ENCODE peak calls at places on chromosomes 16 and 17, in ten cellular contexts. One of them, this sample, is unnamed. For H3K9me3, the result is how much of the 10 kb centered on the place peaks cover.

GRCh38 chr17:80789356-80789902 is 202.2 kb upstream of the CHMP6 start:
- DNase-seq in fibroblast of lung: peak
- DNase-seq in left ventricle myocardium inferior: no peak
- DNase-seq in CD8-positive, alpha-beta T cell: no peak
- DNase-seq in tibial artery: peak
- DNase-seq in Peyer's patch: no peak
- DNase-seq in PC-3: peak
- DNase-seq in stomach: no peak
- DNase-seq in testis: peak
- DNase-seq in body of pancreas: peak
- DNase-seq in this sample: no peak

GRCh38 chr17:8384801-8385335 is 1.9 kb upstream of the RPL26 start:
- DNase-seq in fibroblast of lung: peak
- DNase-seq in left ventricle myocardium inferior: no peak
- DNase-seq in CD8-positive, alpha-beta T cell: no peak
- DNase-seq in tibial artery: peak
- DNase-seq in Peyer's patch: no peak
- DNase-seq in PC-3: peak
- DNase-seq in stomach: no peak
- DNase-seq in testis: no peak
- DNase-seq in body of pancreas: no peak
- DNase-seq in this sample: no peak

GRCh38 chr17:44152875-44153274 is 11.1 kb downstream of the HROB start:
- DNase-seq in fibroblast of lung: no peak
- DNase-seq in left ventricle myocardium inferior: no peak
- DNase-seq in CD8-positive, alpha-beta T cell: no peak
- DNase-seq in tibial artery: no peak
- DNase-seq in Peyer's patch: no peak
- DNase-seq in PC-3: no peak
- DNase-seq in stomach: no peak
- DNase-seq in testis: no peak
- DNase-seq in body of pancreas: no peak
- DNase-seq in this sample: no peak

GRCh38 chr17:77473615-77474226 is 333.0 kb downstream of the SEC14L1 start:
- DNase-seq in fibroblast of lung: no peak
- DNase-seq in left ventricle myocardium inferior: no peak
- DNase-seq in CD8-positive, alpha-beta T cell: no peak
- DNase-seq in tibial artery: no peak
- DNase-seq in Peyer's patch: no peak
- DNase-seq in PC-3: peak
- DNase-seq in stomach: no peak
- DNase-seq in testis: no peak
- DNase-seq in body of pancreas: no peak
- DNase-seq in this sample: no peak

GRCh38 chr17:10463402-10463801 is 6.0 kb downstream of the MYH4 start:
- DNase-seq in fibroblast of lung: no peak
- DNase-seq in left ventricle myocardium inferior: no peak
- DNase-seq in CD8-positive, alpha-beta T cell: no peak
- DNase-seq in tibial artery: no peak
- DNase-seq in Peyer's patch: no peak
- DNase-seq in PC-3: no peak
- DNase-seq in stomach: no peak
- DNase-seq in testis: no peak
- DNase-seq in body of pancreas: no peak
- DNase-seq in this sample: no peak

GRCh38 chr16:85978291-85978775 is 79.4 kb downstream of the IRF8 start:
- DNase-seq in fibroblast of lung: peak
- DNase-seq in left ventricle myocardium inferior: no peak
- DNase-seq in CD8-positive, alpha-beta T cell: no peak
- DNase-seq in tibial artery: no peak
- DNase-seq in Peyer's patch: no peak
- DNase-seq in PC-3: no peak
- DNase-seq in stomach: no peak
- DNase-seq in testis: no peak
- DNase-seq in body of pancreas: no peak
- DNase-seq in this sample: no peak

GRCh38 chr16:67541391-67542263 is 13.0 kb downstream of the RIPOR1 start:
- DNase-seq in fibroblast of lung: peak
- DNase-seq in left ventricle myocardium inferior: peak
- DNase-seq in CD8-positive, alpha-beta T cell: no peak
- DNase-seq in tibial artery: no peak
- DNase-seq in Peyer's patch: no peak
- DNase-seq in PC-3: peak
- DNase-seq in stomach: no peak
- DNase-seq in testis: no peak
- DNase-seq in body of pancreas: peak
- DNase-seq in this sample: no peak

GRCh38 chr16:27107185-27107592 is 40.5 kb downstream of the C16orf82 start:
- DNase-seq in fibroblast of lung: no peak
- DNase-seq in left ventricle myocardium inferior: no peak
- DNase-seq in CD8-positive, alpha-beta T cell: no peak
- DNase-seq in tibial artery: no peak
- DNase-seq in Peyer's patch: no peak
- DNase-seq in PC-3: peak
- DNase-seq in stomach: no peak
- DNase-seq in testis: no peak
- DNase-seq in body of pancreas: no peak
- DNase-seq in this sample: no peak

GRCh38 chr17:40883960-40884359 is 1.1 kb downstream of the KRT20 start:
- DNase-seq in fibroblast of lung: no peak
- DNase-seq in left ventricle myocardium inferior: no peak
- DNase-seq in CD8-positive, alpha-beta T cell: no peak
- DNase-seq in tibial artery: no peak
- DNase-seq in Peyer's patch: no peak
- DNase-seq in PC-3: no peak
- DNase-seq in stomach: no peak
- DNase-seq in testis: no peak
- DNase-seq in body of pancreas: no peak
- DNase-seq in this sample: no peak

GRCh38 chr17:80294653-80295052 is 34.0 kb downstream of the RNF213 start:
- DNase-seq in fibroblast of lung: no peak
- DNase-seq in left ventricle myocardium inferior: no peak
- DNase-seq in CD8-positive, alpha-beta T cell: no peak
- DNase-seq in tibial artery: no peak
- DNase-seq in Peyer's patch: no peak
- DNase-seq in PC-3: no peak
- DNase-seq in stomach: no peak
- DNase-seq in testis: no peak
- DNase-seq in body of pancreas: no peak
- DNase-seq in this sample: no peak

GRCh38 chr17:19345067-19345460 is 17.5 kb downstream of the B9D1 start:
- DNase-seq in fibroblast of lung: no peak
- DNase-seq in left ventricle myocardium inferior: no peak
- DNase-seq in CD8-positive, alpha-beta T cell: no peak
- DNase-seq in tibial artery: no peak
- DNase-seq in Peyer's patch: no peak
- DNase-seq in PC-3: no peak
- DNase-seq in stomach: no peak
- DNase-seq in testis: no peak
- DNase-seq in body of pancreas: no peak
- DNase-seq in this sample: no peak

GRCh38 chr17:13031718-13032350 is 14.0 kb upstream of the ELAC2 start:
- DNase-seq in fibroblast of lung: peak
- DNase-seq in left ventricle myocardium inferior: peak
- DNase-seq in CD8-positive, alpha-beta T cell: peak
- DNase-seq in tibial artery: no peak
- DNase-seq in Peyer's patch: no peak
- DNase-seq in PC-3: peak
- DNase-seq in stomach: peak
- DNase-seq in testis: peak
- DNase-seq in body of pancreas: peak
- DNase-seq in this sample: peak

GRCh38 chr16:50560903-50561863 is 13.0 kb downstream of the NKD1 start:
- DNase-seq in fibroblast of lung: no peak
- DNase-seq in left ventricle myocardium inferior: no peak
- DNase-seq in CD8-positive, alpha-beta T cell: no peak
- DNase-seq in tibial artery: no peak
- DNase-seq in Peyer's patch: no peak
- DNase-seq in PC-3: no peak
- DNase-seq in stomach: no peak
- DNase-seq in testis: no peak
- DNase-seq in body of pancreas: no peak
- DNase-seq in this sample: no peak

GRCh38 chr16:88769617-88770458 is 15.2 kb downstream of the PIEZO1 start:
- DNase-seq in fibroblast of lung: no peak
- DNase-seq in left ventricle myocardium inferior: no peak
- DNase-seq in CD8-positive, alpha-beta T cell: no peak
- DNase-seq in tibial artery: no peak
- DNase-seq in Peyer's patch: peak
- DNase-seq in PC-3: peak
- DNase-seq in stomach: no peak
- DNase-seq in testis: no peak
- DNase-seq in body of pancreas: peak
- DNase-seq in this sample: no peak

DNA sequence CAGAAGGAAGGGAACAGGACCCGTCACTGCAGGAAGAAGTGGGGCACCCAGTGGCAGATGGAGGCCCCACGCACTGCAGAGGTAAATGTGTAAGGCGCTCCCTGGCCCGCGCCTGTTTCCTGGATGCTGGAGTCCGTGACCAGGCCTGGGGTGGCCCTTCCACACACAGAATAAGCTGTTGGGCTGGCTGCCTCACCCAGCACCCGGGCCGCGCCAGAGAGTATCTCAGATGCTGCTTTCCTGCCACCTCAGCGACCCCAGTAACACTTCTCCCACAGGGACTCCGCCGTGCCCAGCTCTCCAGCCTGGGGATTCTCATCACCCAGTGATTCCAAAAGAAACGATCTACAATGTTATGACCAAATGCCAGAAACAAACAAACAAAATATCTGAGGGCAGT is 1993.1 kb downstream of the TP53TG3F start:
- DNase-seq in fibroblast of lung: no peak
- DNase-seq in left ventricle myocardium inferior: no peak
- DNase-seq in CD8-positive, alpha-beta T cell: no peak
- DNase-seq in tibial artery: no peak
- DNase-seq in Peyer's patch: no peak
- DNase-seq in PC-3: no peak
- DNase-seq in stomach: no peak
- DNase-seq in testis: no peak
- DNase-seq in body of pancreas: no peak
- DNase-seq in this sample: no peak
- H3K9me3 ChIP-seq in fibroblast of lung: under half
- H3K9me3 ChIP-seq in left ventricle myocardium inferior: half or more
- H3K9me3 ChIP-seq in CD8-positive, alpha-beta T cell: under half
- H3K9me3 ChIP-seq in tibial artery: under half
- H3K9me3 ChIP-seq in Peyer's patch: under half
- H3K9me3 ChIP-seq in PC-3: under half
- H3K9me3 ChIP-seq in stomach: half or more
- H3K9me3 ChIP-seq in testis: under half
- H3K9me3 ChIP-seq in body of pancreas: under half
- H3K9me3 ChIP-seq in this sample: under half

GRCh38 chr16:10410469-10410868 is 24.6 kb downstream of the ATF7IP2 start:
- DNase-seq in fibroblast of lung: no peak
- DNase-seq in left ventricle myocardium inferior: no peak
- DNase-seq in CD8-positive, alpha-beta T cell: no peak
- DNase-seq in tibial artery: no peak
- DNase-seq in Peyer's patch: no peak
- DNase-seq in PC-3: no peak
- DNase-seq in stomach: no peak
- DNase-seq in testis: no peak
- DNase-seq in body of pancreas: no peak
- DNase-seq in this sample: no peak

GRCh38 chr16:10408824-10409381 is 23.0 kb downstream of the ATF7IP2 start:
- DNase-seq in fibroblast of lung: peak
- DNase-seq in left ventricle myocardium inferior: no peak
- DNase-seq in CD8-positive, alpha-beta T cell: no peak
- DNase-seq in tibial artery: no peak
- DNase-seq in Peyer's patch: no peak
- DNase-seq in PC-3: peak
- DNase-seq in stomach: no peak
- DNase-seq in testis: no peak
- DNase-seq in body of pancreas: no peak
- DNase-seq in this sample: no peak

GRCh38 chr16:10402975-10403374 is 17.1 kb downstream of the ATF7IP2 start:
- DNase-seq in fibroblast of lung: no peak
- DNase-seq in left ventricle myocardium inferior: no peak
- DNase-seq in CD8-positive, alpha-beta T cell: no peak
- DNase-seq in tibial artery: no peak
- DNase-seq in Peyer's patch: no peak
- DNase-seq in PC-3: no peak
- DNase-seq in stomach: no peak
- DNase-seq in testis: no peak
- DNase-seq in body of pancreas: no peak
- DNase-seq in this sample: no peak

GRCh38 chr16:10405386-10405939 is 19.6 kb downstream of the ATF7IP2 start:
- DNase-seq in fibroblast of lung: peak
- DNase-seq in left ventricle myocardium inferior: no peak
- DNase-seq in CD8-positive, alpha-beta T cell: no peak
- DNase-seq in tibial artery: no peak
- DNase-seq in Peyer's patch: no peak
- DNase-seq in PC-3: no peak
- DNase-seq in stomach: no peak
- DNase-seq in testis: peak
- DNase-seq in body of pancreas: peak
- DNase-seq in this sample: no peak
- H3K9me3 ChIP-seq in fibroblast of lung: under half
- H3K9me3 ChIP-seq in left ventricle myocardium inferior: half or more
- H3K9me3 ChIP-seq in CD8-positive, alpha-beta T cell: under half
- H3K9me3 ChIP-seq in tibial artery: under half
- H3K9me3 ChIP-seq in Peyer's patch: under half
- H3K9me3 ChIP-seq in PC-3: under half
- H3K9me3 ChIP-seq in stomach: under half
- H3K9me3 ChIP-seq in testis: under half
- H3K9me3 ChIP-seq in body of pancreas: under half
- H3K9me3 ChIP-seq in this sample: under half

DNA sequence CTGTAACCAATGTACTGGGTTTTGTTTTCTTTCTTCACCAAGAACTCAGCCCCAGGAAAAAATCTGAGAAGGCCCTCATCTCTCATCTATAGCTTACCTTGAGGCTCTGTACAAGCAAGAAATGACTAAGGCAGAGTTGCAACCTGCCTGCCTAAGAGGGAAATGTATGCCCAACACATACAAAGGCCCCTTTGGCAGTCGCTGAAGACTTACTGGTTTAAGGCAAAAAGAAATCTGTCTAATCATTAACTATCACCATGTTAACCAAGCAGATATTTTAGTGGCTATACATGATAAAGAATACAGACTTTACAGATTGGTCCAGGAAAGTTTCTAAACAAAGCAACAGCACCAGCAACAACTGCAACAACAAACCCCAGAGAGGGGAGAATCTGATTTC is 14.2 kb downstream of the ZNF624 start:
- DNase-seq in fibroblast of lung: no peak
- DNase-seq in left ventricle myocardium inferior: no peak
- DNase-seq in CD8-positive, alpha-beta T cell: no peak
- DNase-seq in tibial artery: no peak
- DNase-seq in Peyer's patch: no peak
- DNase-seq in PC-3: no peak
- DNase-seq in stomach: no peak
- DNase-seq in testis: no peak
- DNase-seq in body of pancreas: peak
- DNase-seq in this sample: no peak
- H3K9me3 ChIP-seq in fibroblast of lung: under half
- H3K9me3 ChIP-seq in left ventricle myocardium inferior: under half
- H3K9me3 ChIP-seq in CD8-positive, alpha-beta T cell: under half
- H3K9me3 ChIP-seq in tibial artery: under half
- H3K9me3 ChIP-seq in Peyer's patch: under half
- H3K9me3 ChIP-seq in PC-3: under half
- H3K9me3 ChIP-seq in stomach: under half
- H3K9me3 ChIP-seq in testis: under half
- H3K9me3 ChIP-seq in body of pancreas: under half
- H3K9me3 ChIP-seq in this sample: under half

GRCh38 chr16:75710344-75710743 is 9.1 kb upstream of the DUXB start:
- DNase-seq in fibroblast of lung: no peak
- DNase-seq in left ventricle myocardium inferior: no peak
- DNase-seq in CD8-positive, alpha-beta T cell: no peak
- DNase-seq in tibial artery: no peak
- DNase-seq in Peyer's patch: no peak
- DNase-seq in PC-3: no peak
- DNase-seq in stomach: no peak
- DNase-seq in testis: no peak
- DNase-seq in body of pancreas: no peak
- DNase-seq in this sample: no peak

GRCh38 chr16:75714661-75715060 is 11.6 kb downstream of the CPHXL start:
- DNase-seq in fibroblast of lung: no peak
- DNase-seq in left ventricle myocardium inferior: no peak
- DNase-seq in CD8-positive, alpha-beta T cell: no peak
- DNase-seq in tibial artery: no peak
- DNase-seq in Peyer's patch: no peak
- DNase-seq in PC-3: no peak
- DNase-seq in stomach: no peak
- DNase-seq in testis: no peak
- DNase-seq in body of pancreas: no peak
- DNase-seq in this sample: no peak
- H3K9me3 ChIP-seq in fibroblast of lung: under half
- H3K9me3 ChIP-seq in left ventricle myocardium inferior: under half
- H3K9me3 ChIP-seq in CD8-positive, alpha-beta T cell: under half
- H3K9me3 ChIP-seq in tibial artery: under half
- H3K9me3 ChIP-seq in Peyer's patch: under half
- H3K9me3 ChIP-seq in PC-3: under half
- H3K9me3 ChIP-seq in stomach: under half
- H3K9me3 ChIP-seq in testis: under half
- H3K9me3 ChIP-seq in body of pancreas: under half
- H3K9me3 ChIP-seq in this sample: under half

This sample was measured in T-helper 17 cell.